ENCODE peak calls at places on chromosomes 11 and 22, in five cellular contexts. Y is cardiac muscle cell, T is IMR-90, J is K562, W is GM23338. F is an unnamed sample.

GRCh38 chr22:24776525-24776924 is 2.0 kb upstream of the PIWIL3 start:
- DNase-seq in Y (no peak), T (no peak), J (no peak), W (no peak), F (no peak)

GRCh38 chr22:39685336-39686177 is 115.0 kb downstream of the CACNA1I start:
- DNase-seq in Y (no peak), T (no peak), J (no peak), W (peak; percentile 42), F (no peak)

GRCh38 chr22:42688241-42688913 is 32.3 kb downstream of the A4GALT start:
- DNase-seq in Y (peak; percentile 97), T (peak; percentile 93), J (peak; percentile 27), W (peak; percentile 70), F (no peak)

GRCh38 chr11:117849781-117850414 is 25.4 kb upstream of the FXYD2 start:
- DNase-seq in Y (no peak), T (no peak), J (no peak), W (no peak), F (no peak)

GRCh38 chr22:46377566-46378498 is 42.3 kb downstream of the TRMU start:
- DNase-seq in Y (peak; percentile 21), T (no peak), J (peak; percentile 40), W (peak; percentile 74), F (no peak)

GRCh38 chr11:79309402-79309801 is 131.4 kb downstream of the TENM4 start:
- DNase-seq in Y (no peak), T (peak; percentile 70), J (no peak), W (no peak), F (no peak)

GRCh38 chr11:91299980-91300379 is 924.6 kb upstream of the FAT3 start:
- DNase-seq in Y (peak; percentile 1), T (peak; percentile 59), J (no peak), W (no peak), F (no peak)

GRCh38 chr11:121829159-121829643 is 286.8 kb downstream of the BLID start:
- DNase-seq in Y (peak; percentile 97), T (peak; percentile 100), J (no peak), W (no peak), F (no peak)

GRCh38 chr11:11521306-11522002 is 100.4 kb downstream of the GALNT18 start:
- DNase-seq in Y (no peak), T (no peak), J (no peak), W (no peak), F (no peak)

GRCh38 chr11:81444306-81444705 is 1289.4 kb downstream of the FAM181B start:
- DNase-seq in Y (no peak), T (no peak), J (no peak), W (peak; percentile 44), F (no peak)

GRCh38 chr22:39534591-39535301 is 2.2 kb upstream of the RPS19BP1 start:
- DNase-seq in Y (peak; percentile 81), T (peak; percentile 53), J (peak; percentile 74), W (peak; percentile 95), F (peak; percentile 50)

GRCh38 chr11:64762916-64763803 is 3.4 kb upstream of the PYGM start:
- DNase-seq in Y (peak; percentile 68), T (peak; percentile 79), J (peak; percentile 9), W (peak; percentile 65), F (no peak)

GRCh38 chr11:46452918-46453517 is 61.4 kb upstream of the CHRM4 start:
- DNase-seq in Y (no peak), T (no peak), J (no peak), W (no peak), F (no peak)

GRCh38 chr11:106789406-106789805 is 228.9 kb downstream of the GUCY1A2 start:
- DNase-seq in Y (no peak), T (no peak), J (no peak), W (no peak), F (no peak)

GRCh38 chr22:38833061-38833460 is 10.8 kb downstream of the NPTXR start:
- DNase-seq in Y (no peak), T (no peak), J (no peak), W (no peak), F (no peak)

GRCh38 chr11:75293903-75294302 is 53.3 kb downstream of the TPBGL start:
- DNase-seq in Y (no peak), T (no peak), J (peak; percentile 63), W (no peak), F (no peak)

GRCh38 chr11:119692547-119692834 is 36.5 kb downstream of the NECTIN1 start:
- DNase-seq in Y (no peak), T (no peak), J (no peak), W (no peak), F (no peak)

GRCh38 chr11:34447044-34447443 is 8.3 kb downstream of the CAT start:
- DNase-seq in Y (no peak), T (no peak), J (no peak), W (no peak), F (no peak)

GRCh38 chr22:49783036-49783746 is 44.5 kb downstream of the BRD1 start:
- DNase-seq in Y (no peak), T (no peak), J (no peak), W (no peak), F (no peak)

GRCh38 chr11:92916299-92916698 is 53.2 kb upstream of the MTNR1B start:
- DNase-seq in Y (no peak), T (no peak), J (no peak), W (no peak), F (no peak)

GRCh38 chr22:47285981-47286380 is 523.5 kb downstream of the TBC1D22A start:
- DNase-seq in Y (no peak), T (no peak), J (no peak), W (no peak), F (no peak)

GRCh38 chr11:93169950-93170561 is 27.7 kb downstream of the SLC36A4 start:
- DNase-seq in Y (peak; percentile 43), T (peak; percentile 62), J (no peak), W (peak; percentile 69), F (no peak)

GRCh38 chr11:2267306-2267861 is 3.0 kb downstream of the ASCL2 start:
- DNase-seq in Y (no peak), T (no peak), J (peak; percentile 53), W (no peak), F (no peak)

GRCh38 chr22:39463931-39464390 is 7.1 kb downstream of the MGAT3 start:
- DNase-seq in Y (peak; percentile 44), T (no peak), J (no peak), W (no peak), F (peak; percentile 40)

GRCh38 chr22:39524089-39524752 is 3.9 kb downstream of the ATF4 start:
- DNase-seq in Y (no peak), T (no peak), J (no peak), W (no peak), F (no peak)

GRCh38 chr11:100152751-100153150 is 534.3 kb upstream of the ARHGAP42 start:
- DNase-seq in Y (no peak), T (no peak), J (no peak), W (no peak), F (no peak)

GRCh38 chr11:114219559-114220349 is 76.4 kb upstream of the NNMT start:
- DNase-seq in Y (peak; percentile 94), T (peak; percentile 11), J (peak; percentile 73), W (no peak), F (no peak)
- H3K27ac ChIP-seq in Y (peak overlapping the region; percentile 8), T (no peak overlapping the region), J (peak overlapping the region; percentile 42), W (no peak overlapping the region), F (peak overlapping the region; percentile 18)

GRCh38 chr11:72753341-72754148 is 1.3 kb upstream of the ARAP1 start:
- DNase-seq in Y (no peak), T (no peak), J (no peak), W (no peak), F (no peak)
- H3K27ac ChIP-seq in Y (no peak overlapping the region), T (no peak overlapping the region), J (peak overlapping the region; percentile 83), W (no peak overlapping the region), F (peak overlapping the region; percentile 91)

GRCh38 chr11:69852051-69852450 is 32.8 kb upstream of the FGF3 start:
- DNase-seq in Y (no peak), T (no peak), J (no peak), W (no peak), F (no peak)

GRCh38 chr11:69860244-69860643 is 41.0 kb upstream of the FGF3 start:
- DNase-seq in Y (no peak), T (no peak), J (no peak), W (no peak), F (no peak)

GRCh38 chr11:69859275-69859934 is 40.2 kb upstream of the FGF3 start:
- DNase-seq in Y (no peak), T (no peak), J (no peak), W (no peak), F (no peak)

DNA sequence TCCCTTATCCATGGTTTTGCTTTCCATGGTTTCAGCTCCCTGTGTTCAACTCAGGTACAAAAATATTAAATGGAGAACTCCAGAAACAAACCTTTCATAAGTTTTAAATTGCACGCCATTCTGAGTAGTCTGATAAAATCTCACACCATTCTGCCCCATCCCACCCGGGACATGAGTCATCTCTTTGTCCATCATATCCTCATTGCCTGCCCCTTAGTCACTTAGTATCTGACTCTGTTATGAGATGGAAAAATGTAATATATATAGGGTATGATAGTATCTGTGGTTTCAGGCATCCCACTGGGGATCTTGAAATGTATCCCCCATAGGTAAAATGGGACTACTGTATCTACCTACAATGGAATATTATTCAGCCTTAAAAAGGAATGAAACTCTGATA is 35.5 kb upstream of the FGF3 start:
- DNase-seq in Y (peak; percentile 30), T (peak; percentile 50), J (no peak), W (no peak), F (no peak)
- H3K27ac ChIP-seq in Y (no peak overlapping the region), T (no peak overlapping the region), J (no peak overlapping the region), W (no peak overlapping the region), F (no peak overlapping the region)

GRCh38 chr11:111419641-111420327 is 40.7 kb upstream of the POU2AF1 start:
- DNase-seq in Y (no peak), T (no peak), J (no peak), W (no peak), F (peak; percentile 48)
- H3K27ac ChIP-seq in Y (no peak overlapping the region), T (no peak overlapping the region), J (no peak overlapping the region), W (no peak overlapping the region), F (no peak overlapping the region)

F was measured in caudate nucleus.